ENCODE peak calls at places on chromosome 13, in nine cellular contexts. P, H, B, J, N, X, V, Q and K are unnamed samples.

GRCh38 chr13:40318366-40318765 is 348.1 kb downstream of the FOXO1 start:
- DNase-seq in P (no peak), H (no peak), B (peak), J (peak), N (peak), X (no peak), V (peak), Q (no peak), K (no peak)

GRCh38 chr13:46588019-46588418 is 35.0 kb downstream of the LRCH1 start:
- DNase-seq in P (no peak), H (no peak), B (no peak), J (no peak), N (no peak), X (no peak), V (no peak), Q (no peak), K (no peak)

GRCh38 chr13:105957769-105958438 is 577.6 kb downstream of the EFNB2 start:
- DNase-seq in P (no peak), H (no peak), B (no peak), J (no peak), N (no peak), X (no peak), V (no peak), Q (no peak), K (no peak)

GRCh38 chr13:102598061-102598460 is 1.3 kb downstream of the TPP2 start:
- DNase-seq in P (no peak), H (no peak), B (no peak), J (no peak), N (no peak), X (no peak), V (no peak), Q (no peak), K (no peak)

GRCh38 chr13:83298636-83299035 is 583.6 kb downstream of the SLITRK1 start:
- DNase-seq in P (no peak), H (no peak), B (no peak), J (no peak), N (no peak), X (no peak), V (no peak), Q (no peak), K (no peak)

GRCh38 chr13:50386527-50387123 is 371.4 kb downstream of the KCNRG start:
- DNase-seq in P (no peak), H (no peak), B (no peak), J (no peak), N (peak), X (no peak), V (no peak), Q (peak), K (no peak)

GRCh38 chr13:112880976-112881540 is 88.0 kb upstream of the MCF2L start:
- DNase-seq in P (no peak), H (no peak), B (no peak), J (no peak), N (no peak), X (no peak), V (no peak), Q (no peak), K (no peak)

GRCh38 chr13:76462003-76462402 is 424.2 kb downstream of the KCTD12 start:
- DNase-seq in P (no peak), H (no peak), B (no peak), J (no peak), N (no peak), X (no peak), V (no peak), Q (no peak), K (no peak)

GRCh38 chr13:59522652-59523051 is 641.1 kb downstream of the DIAPH3 start:
- DNase-seq in P (no peak), H (no peak), B (no peak), J (no peak), N (no peak), X (no peak), V (no peak), Q (no peak), K (no peak)

GRCh38 chr13:102877285-102877684 is 31.5 kb downstream of the ERCC5 start:
- DNase-seq in P (no peak), H (no peak), B (no peak), J (no peak), N (no peak), X (no peak), V (peak), Q (peak), K (no peak)

GRCh38 chr13:20294497-20294896 is 62.4 kb upstream of the GJB6 start:
- DNase-seq in P (no peak), H (no peak), B (no peak), J (no peak), N (no peak), X (no peak), V (no peak), Q (no peak), K (no peak)

GRCh38 chr13:97448503-97449251 is 14.7 kb downstream of the RAP2A start:
- DNase-seq in P (no peak), H (no peak), B (no peak), J (no peak), N (no peak), X (no peak), V (no peak), Q (no peak), K (no peak)

GRCh38 chr13:49371943-49372636 is 71.8 kb downstream of the CAB39L start:
- DNase-seq in P (no peak), H (peak), B (no peak), J (no peak), N (no peak), X (no peak), V (no peak), Q (peak), K (peak)

GRCh38 chr13:20998649-20999415 is 62.6 kb downstream of the LATS2 start:
- DNase-seq in P (no peak), H (no peak), B (no peak), J (no peak), N (no peak), X (no peak), V (no peak), Q (no peak), K (no peak)

GRCh38 chr13:73171926-73172325 is 113.1 kb downstream of the KLF5 start:
- DNase-seq in P (no peak), H (no peak), B (no peak), J (no peak), N (no peak), X (no peak), V (no peak), Q (peak), K (no peak)

GRCh38 chr13:45674908-45675307 is 27.2 kb upstream of the CBY2 start:
- DNase-seq in P (no peak), H (no peak), B (no peak), J (no peak), N (no peak), X (peak), V (no peak), Q (peak), K (no peak)

GRCh38 chr13:90801621-90802020 is 545.9 kb upstream of the MIR17HG start:
- DNase-seq in P (no peak), H (no peak), B (no peak), J (no peak), N (no peak), X (no peak), V (no peak), Q (no peak), K (no peak)

GRCh38 chr13:68234278-68234677 is 1004.1 kb upstream of the PCDH9 start:
- DNase-seq in P (no peak), H (no peak), B (no peak), J (no peak), N (no peak), X (no peak), V (no peak), Q (no peak), K (no peak)

GRCh38 chr13:111909971-111910671 is 156.8 kb upstream of the SOX1 start:
- DNase-seq in P (no peak), H (no peak), B (no peak), J (peak), N (no peak), X (no peak), V (no peak), Q (no peak), K (no peak)

GRCh38 chr13:112105884-112106283 is 38.9 kb downstream of the SOX1 start:
- DNase-seq in P (no peak), H (no peak), B (no peak), J (no peak), N (no peak), X (no peak), V (no peak), Q (no peak), K (no peak)

GRCh38 chr13:42272115-42272756 is at the start of gene AKAP11:
- DNase-seq in P (no peak), H (peak), B (no peak), J (no peak), N (no peak), X (peak), V (peak), Q (peak), K (peak)

GRCh38 chr13:78137404-78138142 is 218.9 kb upstream of the EDNRB start:
- DNase-seq in P (no peak), H (peak), B (no peak), J (no peak), N (no peak), X (peak), V (no peak), Q (peak), K (peak)
- H3K4me3 ChIP-seq in P (no peak), H (no peak), B (no peak), J (no peak), N (no peak), X (no peak), V (no peak), Q (no peak), K (peak)

GRCh38 chr13:31022491-31022890 is 90.0 kb downstream of the TEX26 start:
- DNase-seq in P (no peak), H (no peak), B (no peak), J (no peak), N (no peak), X (no peak), V (no peak), Q (no peak), K (no peak)
- H3K4me3 ChIP-seq in P (no peak), H (no peak), B (no peak), J (no peak), N (no peak), X (no peak), V (no peak), Q (no peak), K (no peak)

DNA sequence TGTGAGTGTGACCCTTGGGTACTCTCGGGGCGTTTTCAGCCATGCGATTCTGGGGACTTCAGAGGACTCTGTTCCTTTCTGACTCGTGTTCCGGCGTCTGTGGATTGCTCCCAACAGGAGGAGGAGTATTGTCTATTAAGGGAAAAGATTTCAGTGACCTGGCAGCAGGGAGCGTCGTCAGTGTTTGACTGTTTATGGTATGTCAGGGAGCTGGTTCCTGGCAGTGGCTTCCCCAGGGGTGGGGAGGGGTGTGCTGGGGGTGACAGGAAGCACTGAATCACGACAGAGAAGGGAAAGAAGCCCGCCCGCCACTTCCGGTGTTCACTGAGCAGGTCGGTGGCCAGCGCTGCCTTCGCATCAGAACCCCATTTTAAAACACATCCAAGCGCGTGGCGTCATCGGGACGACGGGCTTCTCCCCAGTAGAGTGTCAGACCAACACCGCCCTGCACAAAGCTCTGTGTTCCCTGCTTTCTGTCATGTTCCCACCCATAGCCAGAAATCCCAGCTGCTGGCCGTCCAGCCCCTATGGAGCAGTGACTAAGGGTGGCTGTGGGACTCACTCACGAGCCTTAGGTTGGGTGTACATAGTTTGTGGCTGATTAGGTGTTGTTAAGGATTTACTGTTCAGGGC is 33.8 kb downstream of the COL4A2 start:
- DNase-seq in P (peak), H (peak), B (no peak), J (peak), N (peak), X (no peak), V (peak), Q (peak), K (no peak)
- H3K4me3 ChIP-seq in P (no peak), H (peak), B (no peak), J (peak), N (peak), X (no peak), V (peak), Q (no peak), K (no peak)

GRCh38 chr13:36343766-36344165 is 2.4 kb downstream of the SPART start:
- DNase-seq in P (no peak), H (no peak), B (no peak), J (no peak), N (no peak), X (no peak), V (no peak), Q (no peak), K (no peak)

GRCh38 chr13:36344886-36345437 is 1.2 kb downstream of the SPART start:
- DNase-seq in P (no peak), H (peak), B (no peak), J (no peak), N (no peak), X (no peak), V (peak), Q (peak), K (peak)

GRCh38 chr13:36344173-36344572 is 2.0 kb downstream of the SPART start:
- DNase-seq in P (no peak), H (no peak), B (no peak), J (no peak), N (no peak), X (no peak), V (no peak), Q (peak), K (no peak)

GRCh38 chr13:36339600-36340155 is 6.5 kb downstream of the SPART start:
- DNase-seq in P (no peak), H (no peak), B (no peak), J (no peak), N (no peak), X (no peak), V (no peak), Q (no peak), K (no peak)

DNA sequence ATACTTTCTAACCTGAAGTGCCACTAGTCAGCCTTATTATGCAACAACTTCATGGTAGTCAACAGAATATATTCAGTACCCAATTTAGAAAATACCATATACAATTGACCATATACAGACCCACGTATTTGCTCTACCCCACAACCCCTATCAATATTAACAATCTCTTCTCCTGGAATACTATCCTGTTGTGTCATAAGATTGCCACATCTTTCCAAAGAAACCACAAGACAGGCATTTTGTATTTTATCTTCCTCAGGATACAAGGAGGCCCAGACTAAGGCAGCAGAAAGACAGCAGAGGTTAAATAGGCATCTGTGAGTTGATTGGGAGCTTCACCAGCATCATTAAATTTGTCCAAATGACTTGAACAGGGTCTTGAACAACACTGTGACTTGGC is 4.5 kb downstream of the SPART start:
- DNase-seq in P (no peak), H (no peak), B (no peak), J (no peak), N (no peak), X (no peak), V (no peak), Q (peak), K (no peak)
- H3K4me3 ChIP-seq in P (no peak), H (no peak), B (no peak), J (no peak), N (no peak), X (no peak), V (no peak), Q (no peak), K (no peak)

GRCh38 chr13:108214511-108215383 is 589 bp downstream of the LIG4 start:
- DNase-seq in P (no peak), H (no peak), B (no peak), J (no peak), N (peak), X (no peak), V (peak), Q (no peak), K (peak)
- H3K4me3 ChIP-seq in P (peak), H (no peak), B (no peak), J (peak), N (peak), X (peak), V (peak), Q (peak), K (peak)

DNA sequence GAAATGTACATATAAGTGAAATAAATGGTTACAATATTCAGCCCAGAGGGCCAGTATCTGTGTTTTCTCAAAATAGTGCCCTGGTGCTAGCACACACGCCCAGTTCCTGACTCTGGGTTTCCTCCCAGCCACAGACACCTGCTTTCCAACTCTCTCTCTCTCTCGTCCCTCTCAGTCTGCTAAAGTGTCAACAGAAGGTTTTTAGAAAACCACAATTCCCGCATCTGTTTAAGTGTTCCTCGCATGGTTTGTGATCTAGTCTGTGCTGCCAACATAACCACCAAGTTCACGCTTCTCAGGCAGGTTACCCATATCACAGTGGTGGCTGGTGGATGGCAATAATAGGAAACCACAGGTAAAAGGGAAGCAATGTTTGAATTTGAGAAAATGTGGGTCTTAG is 17.8 kb upstream of the UPF3A start:
- DNase-seq in P (no peak), H (no peak), B (no peak), J (no peak), N (no peak), X (no peak), V (no peak), Q (no peak), K (peak)
- H3K4me3 ChIP-seq in P (no peak), H (no peak), B (no peak), J (no peak), N (no peak), X (no peak), V (no peak), Q (no peak), K (no peak)